ENCODE peak calls at places on chromosomes 13 and 19, in ten cellular contexts. One of them, this sample, is unnamed.

GRCh38 chr19:38684078-38684861 is 36.8 kb downstream of the ACTN4 start:
- DNase-seq in colonic mucosa: peak
- DNase-seq in stimulated activated naive B cell treated with anti-CD40 and anti-IgM and Interleukin-4, amounts not matched to agents 10 μg/mL and 1 μg/mL and 100 μg/mL, for 72 hours: no peak
- DNase-seq in lung microvascular endothelial cell: peak
- DNase-seq in T follicular helper cell: no peak
- DNase-seq in activated CD4-positive, alpha-beta memory T cell treated with anti-CD3 and anti-CD28 coated beads, Interleukin-2, amount 10 ng/mL, durations not matched to agents 7 days and 5 days: peak
- DNase-seq in cerebellar nuclear complex: no peak
- DNase-seq in amygdala: no peak
- DNase-seq in H9: peak
- DNase-seq in AML-193: peak
- DNase-seq in this sample: no peak

GRCh38 chr13:48476215-48476614 is 56.7 kb downstream of the RCBTB2 start:
- DNase-seq in stimulated activated naive B cell treated with anti-CD40 and anti-IgM and Interleukin-4, amounts not matched to agents 10 μg/mL and 1 μg/mL and 100 μg/mL, for 72 hours: no peak
- DNase-seq in T follicular helper cell: no peak
- DNase-seq in activated CD4-positive, alpha-beta memory T cell treated with anti-CD3 and anti-CD28 coated beads, Interleukin-2, amount 10 ng/mL, durations not matched to agents 7 days and 5 days: no peak
- DNase-seq in colonic mucosa: no peak
- DNase-seq in cerebellar nuclear complex: no peak
- DNase-seq in amygdala: no peak
- DNase-seq in H9: no peak
- DNase-seq in lung microvascular endothelial cell: no peak
- DNase-seq in AML-193: peak
- DNase-seq in this sample: no peak

GRCh38 chr13:88196106-88196505 is 524.9 kb downstream of the SLITRK5 start:
- DNase-seq in cerebellar nuclear complex: no peak
- DNase-seq in lung microvascular endothelial cell: no peak
- DNase-seq in H9: no peak
- DNase-seq in activated CD4-positive, alpha-beta memory T cell treated with anti-CD3 and anti-CD28 coated beads, Interleukin-2, amount 10 ng/mL, durations not matched to agents 7 days and 5 days: no peak
- DNase-seq in AML-193: no peak
- DNase-seq in colonic mucosa: no peak
- DNase-seq in amygdala: no peak
- DNase-seq in stimulated activated naive B cell treated with anti-CD40 and anti-IgM and Interleukin-4, amounts not matched to agents 10 μg/mL and 1 μg/mL and 100 μg/mL, for 72 hours: peak
- DNase-seq in T follicular helper cell: no peak
- DNase-seq in this sample: no peak

GRCh38 chr13:99577934-99578917 is 77.0 kb downstream of the TM9SF2 start:
- DNase-seq in stimulated activated naive B cell treated with anti-CD40 and anti-IgM and Interleukin-4, amounts not matched to agents 10 μg/mL and 1 μg/mL and 100 μg/mL, for 72 hours: no peak
- DNase-seq in T follicular helper cell: no peak
- DNase-seq in AML-193: peak
- DNase-seq in cerebellar nuclear complex: no peak
- DNase-seq in activated CD4-positive, alpha-beta memory T cell treated with anti-CD3 and anti-CD28 coated beads, Interleukin-2, amount 10 ng/mL, durations not matched to agents 7 days and 5 days: no peak
- DNase-seq in H9: no peak
- DNase-seq in lung microvascular endothelial cell: peak
- DNase-seq in amygdala: no peak
- DNase-seq in colonic mucosa: no peak
- DNase-seq in this sample: no peak

GRCh38 chr13:33195693-33196464 is 89.7 kb downstream of the STARD13 start:
- DNase-seq in activated CD4-positive, alpha-beta memory T cell treated with anti-CD3 and anti-CD28 coated beads, Interleukin-2, amount 10 ng/mL, durations not matched to agents 7 days and 5 days: no peak
- DNase-seq in colonic mucosa: no peak
- DNase-seq in cerebellar nuclear complex: no peak
- DNase-seq in amygdala: no peak
- DNase-seq in AML-193: no peak
- DNase-seq in T follicular helper cell: no peak
- DNase-seq in lung microvascular endothelial cell: no peak
- DNase-seq in stimulated activated naive B cell treated with anti-CD40 and anti-IgM and Interleukin-4, amounts not matched to agents 10 μg/mL and 1 μg/mL and 100 μg/mL, for 72 hours: no peak
- DNase-seq in H9: no peak
- DNase-seq in this sample: no peak

GRCh38 chr13:76053181-76053580 is 417.1 kb downstream of the LMO7 start:
- DNase-seq in amygdala: no peak
- DNase-seq in AML-193: no peak
- DNase-seq in colonic mucosa: no peak
- DNase-seq in stimulated activated naive B cell treated with anti-CD40 and anti-IgM and Interleukin-4, amounts not matched to agents 10 μg/mL and 1 μg/mL and 100 μg/mL, for 72 hours: no peak
- DNase-seq in T follicular helper cell: no peak
- DNase-seq in cerebellar nuclear complex: no peak
- DNase-seq in activated CD4-positive, alpha-beta memory T cell treated with anti-CD3 and anti-CD28 coated beads, Interleukin-2, amount 10 ng/mL, durations not matched to agents 7 days and 5 days: no peak
- DNase-seq in H9: no peak
- DNase-seq in lung microvascular endothelial cell: no peak
- DNase-seq in this sample: no peak

GRCh38 chr13:33016414-33017409 is at the start of gene KL:
- DNase-seq in cerebellar nuclear complex: no peak
- DNase-seq in colonic mucosa: peak
- DNase-seq in H9: peak
- DNase-seq in lung microvascular endothelial cell: peak
- DNase-seq in T follicular helper cell: no peak
- DNase-seq in stimulated activated naive B cell treated with anti-CD40 and anti-IgM and Interleukin-4, amounts not matched to agents 10 μg/mL and 1 μg/mL and 100 μg/mL, for 72 hours: no peak
- DNase-seq in AML-193: no peak
- DNase-seq in activated CD4-positive, alpha-beta memory T cell treated with anti-CD3 and anti-CD28 coated beads, Interleukin-2, amount 10 ng/mL, durations not matched to agents 7 days and 5 days: peak
- DNase-seq in amygdala: no peak
- DNase-seq in this sample: peak

GRCh38 chr13:20394506-20394905 is 131.2 kb downstream of the CRYL1 start:
- DNase-seq in cerebellar nuclear complex: no peak
- DNase-seq in stimulated activated naive B cell treated with anti-CD40 and anti-IgM and Interleukin-4, amounts not matched to agents 10 μg/mL and 1 μg/mL and 100 μg/mL, for 72 hours: no peak
- DNase-seq in H9: no peak
- DNase-seq in activated CD4-positive, alpha-beta memory T cell treated with anti-CD3 and anti-CD28 coated beads, Interleukin-2, amount 10 ng/mL, durations not matched to agents 7 days and 5 days: no peak
- DNase-seq in T follicular helper cell: no peak
- DNase-seq in AML-193: no peak
- DNase-seq in lung microvascular endothelial cell: no peak
- DNase-seq in colonic mucosa: no peak
- DNase-seq in amygdala: no peak
- DNase-seq in this sample: no peak

GRCh38 chr13:99553033-99553432 is 51.8 kb downstream of the TM9SF2 start:
- DNase-seq in lung microvascular endothelial cell: no peak
- DNase-seq in AML-193: no peak
- DNase-seq in amygdala: no peak
- DNase-seq in colonic mucosa: no peak
- DNase-seq in activated CD4-positive, alpha-beta memory T cell treated with anti-CD3 and anti-CD28 coated beads, Interleukin-2, amount 10 ng/mL, durations not matched to agents 7 days and 5 days: no peak
- DNase-seq in T follicular helper cell: no peak
- DNase-seq in H9: no peak
- DNase-seq in cerebellar nuclear complex: no peak
- DNase-seq in stimulated activated naive B cell treated with anti-CD40 and anti-IgM and Interleukin-4, amounts not matched to agents 10 μg/mL and 1 μg/mL and 100 μg/mL, for 72 hours: no peak
- DNase-seq in this sample: no peak

GRCh38 chr19:2199215-2199614 is 35.5 kb downstream of the DOT1L start:
- DNase-seq in lung microvascular endothelial cell: no peak
- DNase-seq in T follicular helper cell: no peak
- DNase-seq in H9: peak
- DNase-seq in activated CD4-positive, alpha-beta memory T cell treated with anti-CD3 and anti-CD28 coated beads, Interleukin-2, amount 10 ng/mL, durations not matched to agents 7 days and 5 days: no peak
- DNase-seq in amygdala: no peak
- DNase-seq in cerebellar nuclear complex: no peak
- DNase-seq in colonic mucosa: no peak
- DNase-seq in AML-193: no peak
- DNase-seq in stimulated activated naive B cell treated with anti-CD40 and anti-IgM and Interleukin-4, amounts not matched to agents 10 μg/mL and 1 μg/mL and 100 μg/mL, for 72 hours: no peak
- DNase-seq in this sample: peak